ENCODE peak calls at places on chromosomes 3 and 15, in ten cellular contexts. R is iPS DF 6.9, G is brain microvascular endothelial cell, B is tibial nerve, A is small intestine, N is ascending aorta, Z is spleen, V is RWPE2, U is colonic mucosa, P is MM.1S. K is an unnamed sample.

GRCh38 chr3:149449799-149450198 is 24.7 kb upstream of the TM4SF4 start:
- DNase-seq in R (no peak), B (no peak), P (no peak), A (no peak), U (no peak), Z (no peak), V (no peak), N (no peak), G (no peak), K (no peak)

GRCh38 chr3:56887402-56888025 is 85.8 kb upstream of the ARHGEF3 start:
- DNase-seq in G (no peak), Z (no peak), R (no peak), U (no peak), V (no peak), B (no peak), N (no peak), A (no peak), P (no peak), K (no peak)

GRCh38 chr15:35740761-35741160 is 194.8 kb upstream of the DPH6 start:
- DNase-seq in R (no peak), A (no peak), Z (no peak), G (peak; percentile 50), N (no peak), U (no peak), P (no peak), V (no peak), B (no peak), K (no peak)

GRCh38 chr3:99700637-99701268 is 62.4 kb downstream of the COL8A1 start:
- DNase-seq in U (no peak), P (peak; percentile 1), G (peak; percentile 87), R (no peak), Z (no peak), V (no peak), A (no peak), B (no peak), N (no peak), K (no peak)

GRCh38 chr3:180871901-180872300 is 40.6 kb upstream of the FXR1 start:
- DNase-seq in P (no peak), V (no peak), U (no peak), N (no peak), G (no peak), A (no peak), Z (no peak), R (no peak), B (no peak), K (no peak)

GRCh38 chr3:160108357-160108756 is 116.9 kb upstream of the C3orf80 start:
- DNase-seq in B (no peak), R (no peak), V (no peak), U (no peak), A (no peak), Z (no peak), P (no peak), N (no peak), G (no peak), K (no peak)

GRCh38 chr15:40498418-40498817 is 27.6 kb downstream of the CHST14 start:
- DNase-seq in N (no peak), A (no peak), G (peak; percentile 81), Z (no peak), V (no peak), R (no peak), B (no peak), P (no peak), U (no peak), K (no peak)

GRCh38 chr15:76340198-76340801 is 3.7 kb downstream of the ISL2 start:
- DNase-seq in N (no peak), A (no peak), Z (peak; percentile 83), G (no peak), R (no peak), U (no peak), V (no peak), P (peak; percentile 23), B (no peak), K (no peak)

GRCh38 chr3:42101048-42101447 is 9.9 kb downstream of the TRAK1 start:
- DNase-seq in G (peak; percentile 75), U (no peak), R (no peak), V (no peak), Z (peak; percentile 67), B (peak; percentile 66), P (no peak), A (no peak), N (no peak), K (no peak)

DNA sequence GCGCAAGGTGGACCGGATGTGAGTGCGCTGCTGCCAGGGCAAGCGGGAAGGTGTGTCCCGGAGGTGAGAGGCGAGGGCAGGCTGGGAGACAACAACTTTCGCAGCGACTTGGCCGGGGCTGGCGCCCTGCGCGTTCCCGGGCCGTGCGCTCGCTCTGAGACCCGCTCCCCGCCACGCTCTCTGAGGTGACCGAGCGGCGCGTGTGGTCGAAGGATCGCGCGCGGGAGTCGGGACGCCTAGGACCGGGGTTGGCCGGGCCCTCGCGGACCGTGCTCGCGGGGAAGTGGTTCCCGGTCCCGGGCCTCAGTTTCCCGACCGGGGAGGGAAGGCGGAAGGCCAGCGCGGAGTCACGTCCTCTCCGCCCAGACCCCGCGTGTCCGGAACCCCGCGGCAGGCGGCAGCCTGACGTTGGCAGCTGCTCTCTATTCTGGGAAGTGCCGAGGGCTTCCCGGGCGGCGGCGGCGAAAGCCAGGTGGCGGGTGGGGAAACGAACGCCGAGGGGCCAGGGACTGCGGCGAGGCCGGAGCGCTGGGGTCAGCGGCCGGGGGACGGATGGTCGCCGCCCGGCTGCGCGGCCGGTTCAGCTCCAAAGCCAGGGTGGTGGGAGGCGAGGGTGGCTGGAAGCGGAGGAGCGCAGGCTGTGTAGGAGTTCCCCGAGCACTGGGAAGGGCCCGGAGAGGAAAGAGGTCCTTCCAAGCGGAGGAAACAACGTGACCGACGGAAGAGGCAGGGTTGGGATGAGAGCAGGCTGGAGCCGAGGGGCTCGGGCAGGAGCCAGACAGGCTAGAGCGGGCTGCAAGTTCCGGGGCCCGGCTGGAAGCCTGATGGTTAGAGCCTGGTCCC is 1.0 kb upstream of the IGF2BP2 start:
- DNase-seq in P (peak; percentile 83), B (no peak), U (peak; percentile 75), N (no peak), G (no peak), Z (peak; percentile 82), V (peak; percentile 81), R (no peak), A (peak; percentile 75), K (no peak)
- H3K27ac ChIP-seq in P (peak overlapping the region; percentile 20), B (peak overlapping the region; percentile 54), U (peak overlapping the region; percentile 89), N (peak overlapping the region; percentile 29), G (peak overlapping the region; percentile 22), Z (peak overlapping the region; percentile 86), V (peak overlapping the region; percentile 85), R (no peak overlapping the region), A (peak overlapping the region; percentile 90), K (peak overlapping the region; percentile 77)

DNA sequence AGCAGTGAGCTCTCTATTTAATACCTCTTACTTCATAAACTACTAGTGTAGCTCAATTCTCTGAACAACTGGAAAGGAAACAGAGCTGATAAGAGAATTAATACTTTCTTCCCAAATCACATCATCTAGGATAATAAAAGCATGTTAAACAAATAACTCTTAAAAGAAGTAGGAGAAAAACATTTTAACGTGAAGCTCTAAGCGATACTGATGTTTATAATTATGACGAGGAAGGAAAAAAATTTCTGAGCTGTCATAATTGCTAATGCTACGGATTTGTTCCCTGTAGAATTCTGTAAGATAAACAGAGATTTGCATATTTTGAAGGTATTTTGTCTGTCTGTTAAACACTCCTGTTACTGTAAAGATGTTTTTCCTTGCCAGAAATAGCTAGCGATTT is 358.2 kb downstream of the FOXP1 start:
- DNase-seq in P (no peak), B (no peak), V (no peak), Z (no peak), A (no peak), N (no peak), U (no peak), R (no peak), G (no peak), K (no peak)
- H3K27ac ChIP-seq in P (no peak overlapping the region), B (no peak overlapping the region), V (no peak overlapping the region), Z (no peak overlapping the region), A (no peak overlapping the region), N (peak overlapping the region; percentile 88), U (no peak overlapping the region), R (no peak overlapping the region), G (peak overlapping the region; percentile 82), K (peak overlapping the region; percentile 35)

GRCh38 chr3:105829879-105830622 is 38.8 kb downstream of the CBLB start:
- DNase-seq in Z (no peak), G (no peak), R (no peak), P (no peak), N (no peak), B (no peak), V (no peak), A (peak; percentile 49), U (no peak), K (no peak)
- H3K27ac ChIP-seq in Z (peak overlapping the region; percentile 61), G (peak overlapping the region; percentile 58), R (no peak overlapping the region), P (no peak overlapping the region), N (no peak overlapping the region), B (no peak overlapping the region), V (no peak overlapping the region), A (no peak overlapping the region), U (no peak overlapping the region), K (peak overlapping the region; percentile 34)

GRCh38 chr3:8442993-8443670 is 58.5 kb upstream of the LMCD1 start:
- DNase-seq in U (no peak), A (no peak), Z (no peak), N (no peak), B (no peak), R (no peak), G (peak; percentile 53), V (no peak), P (no peak), K (no peak)

GRCh38 chr3:8444883-8445282 is 56.7 kb upstream of the LMCD1 start:
- DNase-seq in G (no peak), A (no peak), R (no peak), B (no peak), N (no peak), P (no peak), U (no peak), Z (no peak), V (no peak), K (no peak)

GRCh38 chr3:8443829-8444791 is 57.5 kb upstream of the LMCD1 start:
- DNase-seq in A (peak; percentile 90), G (peak; percentile 100), Z (peak; percentile 81), P (no peak), V (peak; percentile 95), N (peak; percentile 72), R (peak; percentile 47), B (peak; percentile 56), U (peak; percentile 92), K (peak; percentile 94)

GRCh38 chr3:8445861-8446260 is 55.8 kb upstream of the LMCD1 start:
- DNase-seq in P (no peak), N (no peak), R (no peak), B (no peak), V (no peak), A (no peak), G (peak; percentile 94), Z (no peak), U (no peak), K (no peak)

GRCh38 chr3:8446845-8447244 is 54.8 kb upstream of the LMCD1 start:
- DNase-seq in N (no peak), V (no peak), A (no peak), B (no peak), Z (no peak), U (no peak), G (no peak), R (no peak), P (no peak), K (no peak)
- H3K27ac ChIP-seq in N (no peak overlapping the region), V (peak overlapping the region; percentile 80), A (no peak overlapping the region), B (no peak overlapping the region), Z (no peak overlapping the region), U (no peak overlapping the region), G (peak overlapping the region; percentile 97), R (no peak overlapping the region), P (no peak overlapping the region), K (no peak overlapping the region)

K was measured in breast epithelium.